ENCODE peak calls at places on chromosomes 5 and 9, in eight cellular contexts. Z, D, Y, L, X, U, E and V are unnamed samples. For H3K4me1 and H3K36me3, the result is how much of the 10 kb centered on the place peaks cover.

GRCh38 chr5:142206801-142207200 is 98.2 kb downstream of the NDFIP1 start:
- DNase-seq in E (peak), D (no peak), Z (no peak), Y (no peak), X (no peak), L (no peak), U (no peak), V (peak)

GRCh38 chr9:137833721-137834613 is 43.6 kb upstream of the CACNA1B start:
- DNase-seq in L (no peak), U (no peak), D (no peak), E (no peak), Y (no peak), X (no peak), Z (no peak), V (no peak)

GRCh38 chr9:34403554-34404380 is 27.1 kb upstream of the MYORG start:
- DNase-seq in E (peak), D (peak), Z (peak), X (peak), L (peak), U (peak), Y (peak), V (peak)

GRCh38 chr5:141475625-141476131 is at the start of gene PCDHGC3:
- DNase-seq in Z (peak), E (no peak), L (peak), D (peak), U (peak), Y (peak), X (peak), V (peak)

GRCh38 chr9:116883676-116884075 is 196.6 kb downstream of the TRIM32 start:
- DNase-seq in X (no peak), Y (no peak), D (no peak), Z (no peak), E (no peak), U (no peak), L (no peak), V (no peak)

GRCh38 chr5:29079771-29080170 is 2041.4 kb upstream of the CDH9 start:
- DNase-seq in U (no peak), Z (no peak), E (no peak), D (no peak), X (no peak), L (no peak), Y (no peak), V (peak)

GRCh38 chr5:93162201-93162654 is 418.8 kb downstream of the NR2F1-AS1 start:
- DNase-seq in Y (no peak), X (no peak), E (peak), Z (no peak), D (no peak), U (peak), L (no peak), V (no peak)

GRCh38 chr5:172717481-172718195 is 53.4 kb downstream of the DUSP1 start:
- DNase-seq in E (no peak), L (no peak), Y (no peak), X (no peak), Z (no peak), D (no peak), U (no peak), V (no peak)

GRCh38 chr5:82594097-82594496 is 315.9 kb upstream of the RPS23 start:
- DNase-seq in X (no peak), Z (no peak), D (no peak), U (peak), E (no peak), Y (no peak), L (no peak), V (no peak)

GRCh38 chr9:92654481-92655301 is 15.2 kb downstream of the IPPK start:
- DNase-seq in Z (no peak), Y (no peak), E (no peak), L (no peak), X (no peak), D (peak), U (no peak), V (no peak)

GRCh38 chr9:136119259-136120118 is 814 bp upstream of the TMEM250 start:
- DNase-seq in X (peak), Z (no peak), U (no peak), Y (no peak), D (no peak), E (no peak), L (peak), V (peak)

GRCh38 chr9:77017505-77017894 is 2.0 kb upstream of the FOXB2 start:
- DNase-seq in L (no peak), U (no peak), Y (no peak), Z (no peak), E (no peak), D (no peak), X (no peak), V (no peak)

GRCh38 chr5:33146916-33147315 is 293.8 kb upstream of the TARS1 start:
- DNase-seq in X (no peak), Y (no peak), D (peak), E (no peak), Z (no peak), U (peak), L (no peak), V (no peak)

GRCh38 chr9:136403538-136403914 is 3.6 kb upstream of the SNAPC4 start:
- DNase-seq in E (no peak), Z (no peak), L (no peak), X (no peak), Y (no peak), D (no peak), U (no peak), V (no peak)

GRCh38 chr9:81417885-81418284 is 271.5 kb downstream of the TLE1 start:
- DNase-seq in U (no peak), D (no peak), Z (no peak), E (no peak), Y (no peak), X (no peak), L (no peak), V (no peak)

GRCh38 chr5:425714-426113 is 17.3 kb upstream of the EXOC3 start:
- DNase-seq in L (no peak), D (no peak), U (no peak), Z (no peak), Y (no peak), E (no peak), X (no peak), V (no peak)

GRCh38 chr5:159056201-159056600 is 43.5 kb downstream of the EBF1 start:
- DNase-seq in Y (no peak), L (no peak), U (no peak), E (no peak), D (no peak), Z (no peak), X (no peak), V (no peak)

GRCh38 chr9:89482950-89483349 is 15.0 kb downstream of the SEMA4D start:
- DNase-seq in Z (no peak), U (no peak), D (no peak), L (no peak), X (no peak), Y (no peak), E (no peak), V (no peak)

GRCh38 chr9:114431003-114431402 is 43.2 kb upstream of the AKNA start:
- DNase-seq in U (no peak), Y (no peak), X (no peak), D (no peak), Z (no peak), E (no peak), L (no peak), V (no peak)

GRCh38 chr5:62640437-62640836 is 61.8 kb downstream of the LRRC70 start:
- DNase-seq in D (no peak), E (no peak), U (no peak), L (no peak), Z (no peak), X (no peak), Y (no peak), V (no peak)

GRCh38 chr5:83313431-83313830 is 158.1 kb upstream of the VCAN start:
- DNase-seq in Y (no peak), L (no peak), U (peak), D (no peak), Z (no peak), X (no peak), E (no peak), V (no peak)

GRCh38 chr9:114299286-114300152 is 23.4 kb upstream of the ORM1 start:
- DNase-seq in E (no peak), D (no peak), X (peak), Z (peak), U (no peak), L (no peak), Y (no peak), V (no peak)

GRCh38 chr5:105230516-105230915 is 1667.9 kb upstream of the NUDT12 start:
- DNase-seq in D (no peak), X (no peak), L (no peak), Z (no peak), Y (no peak), E (no peak), U (no peak), V (no peak)

GRCh38 chr9:24044576-24044975 is 218.5 kb upstream of the ELAVL2 start:
- DNase-seq in X (no peak), L (no peak), Y (no peak), D (no peak), E (no peak), U (no peak), Z (no peak), V (no peak)

GRCh38 chr5:68515514-68515913 is 300.0 kb downstream of the PIK3R1 start:
- DNase-seq in X (no peak), Z (no peak), L (no peak), E (no peak), Y (no peak), D (no peak), U (no peak), V (no peak)

GRCh38 chr9:80867731-80868130 is 821.6 kb downstream of the TLE1 start:
- DNase-seq in Y (no peak), E (no peak), Z (no peak), U (peak), D (peak), L (no peak), X (no peak), V (no peak)

GRCh38 chr5:68739752-68740151 is 354.1 kb upstream of the SLC30A5 start:
- DNase-seq in U (no peak), E (no peak), L (no peak), D (no peak), X (no peak), Y (no peak), Z (no peak), V (no peak)

GRCh38 chr5:120386981-120387380 is 77.1 kb upstream of the PRR16 start:
- DNase-seq in E (no peak), Z (no peak), Y (no peak), L (no peak), D (no peak), U (no peak), X (no peak), V (no peak)

GRCh38 chr9:129944501-129945116 is 98.4 kb downstream of the FNBP1 start:
- DNase-seq in E (no peak), U (no peak), Y (no peak), Z (no peak), X (no peak), L (no peak), D (no peak), V (no peak)

GRCh38 chr9:68739631-68740174 is 34.7 kb downstream of the PIP5K1B start:
- DNase-seq in E (no peak), U (no peak), Y (no peak), Z (no peak), X (no peak), D (no peak), L (no peak), V (no peak)

GRCh38 chr5:72018158-72018803 is 89.0 kb upstream of the MAP1B start:
- DNase-seq in U (no peak), Y (peak), L (no peak), D (peak), Z (no peak), X (peak), E (peak), V (peak)

GRCh38 chr9:120965344-120966004 is 38.9 kb upstream of the TRAF1 start:
- DNase-seq in X (peak), Z (no peak), L (no peak), U (no peak), D (no peak), E (no peak), Y (peak), V (no peak)

GRCh38 chr5:110549301-110549700 is 177.2 kb downstream of the TMEM232 start:
- DNase-seq in U (no peak), Z (no peak), E (no peak), L (no peak), X (no peak), D (no peak), Y (no peak), V (no peak)

GRCh38 chr5:16886366-16886736 is 49.7 kb downstream of the MYO10 start:
- DNase-seq in U (peak), E (no peak), L (no peak), X (peak), Y (no peak), Z (no peak), D (no peak), V (no peak)

GRCh38 chr5:16885635-16886365 is 50.3 kb downstream of the MYO10 start:
- DNase-seq in L (no peak), Z (no peak), Y (no peak), D (no peak), U (no peak), E (no peak), X (no peak), V (no peak)

GRCh38 chr5:16888694-16889124 is 47.4 kb downstream of the MYO10 start:
- DNase-seq in Y (no peak), X (no peak), Z (no peak), E (no peak), D (no peak), U (no peak), L (no peak), V (no peak)

GRCh38 chr5:16884595-16884994 is 51.5 kb downstream of the MYO10 start:
- DNase-seq in X (no peak), U (no peak), D (no peak), Z (no peak), Y (no peak), L (no peak), E (no peak), V (no peak)

DNA sequence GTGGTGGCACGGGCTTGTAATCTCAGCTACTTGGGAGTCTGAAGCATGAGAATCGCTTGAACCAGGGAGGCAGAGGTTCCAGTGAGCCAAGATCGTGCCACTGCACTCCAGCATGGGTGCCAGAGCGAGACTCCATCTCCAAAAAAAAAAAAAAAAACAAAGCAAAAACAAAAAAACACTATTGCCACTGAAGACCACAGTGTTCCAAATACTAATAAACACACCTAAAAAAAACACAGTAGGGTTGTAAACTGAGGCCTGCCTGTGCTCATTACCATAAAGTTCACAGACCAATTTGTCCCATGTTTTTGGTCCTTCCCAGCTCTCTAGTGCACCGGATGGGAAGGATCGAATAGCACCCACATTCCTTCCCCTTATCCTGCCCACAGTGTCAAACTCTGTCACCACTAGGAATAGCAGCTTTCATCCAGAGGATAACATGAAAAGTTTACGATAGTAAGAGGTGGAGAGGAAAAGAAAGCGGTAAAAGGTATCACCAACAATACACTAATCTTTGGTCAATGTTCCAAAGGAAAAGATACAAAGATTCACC is 49.2 kb downstream of the MYO10 start:
- DNase-seq in E (no peak), Z (no peak), Y (no peak), L (no peak), D (no peak), X (no peak), U (no peak), V (no peak)
- H3K4me1 ChIP-seq in E (half or more), Z (half or more), Y (under half), L (under half), D (under half), X (under half), U (under half), V (under half)

GRCh38 chr5:55360190-55360589 is 52.4 kb downstream of the MTREX start:
- DNase-seq in X (no peak), U (peak), D (no peak), E (no peak), Z (no peak), L (no peak), Y (no peak), V (no peak)
- H3K36me3 ChIP-seq in X (under half), U (under half), D (under half), E (under half), Z (half or more), L (under half), Y (under half), V (half or more)

DNA sequence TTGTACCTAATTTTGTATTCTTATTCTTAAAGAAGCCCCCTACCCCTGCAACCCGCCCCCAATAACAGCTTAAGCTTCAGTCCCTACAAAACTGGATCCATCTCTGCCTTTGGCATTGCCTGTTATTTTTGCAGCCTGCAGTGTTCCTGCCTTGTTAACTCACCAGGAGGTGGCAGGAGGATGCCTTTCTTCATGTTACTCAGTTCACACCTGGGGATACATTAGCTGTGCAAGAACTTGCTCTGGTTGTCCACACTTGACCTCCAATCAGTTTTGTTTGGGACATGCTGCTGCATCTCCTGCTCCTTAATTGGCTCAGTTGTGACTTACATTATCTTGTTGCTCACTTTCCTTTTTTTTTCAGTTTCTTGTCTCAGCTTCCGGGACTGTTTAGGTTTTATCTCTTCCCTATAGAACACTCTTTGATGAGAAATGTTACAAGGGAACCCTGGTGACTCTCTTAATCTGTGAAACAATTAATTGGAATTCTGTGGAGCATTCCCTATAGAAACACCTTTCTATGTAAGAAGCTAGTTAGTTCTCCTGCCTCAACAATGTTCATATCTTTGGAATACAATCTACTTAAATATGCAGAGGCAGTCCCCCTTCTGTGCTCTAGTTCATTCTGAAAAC is 467.7 kb upstream of the ACO1 start:
- DNase-seq in U (no peak), E (no peak), Y (no peak), X (no peak), D (no peak), L (no peak), Z (no peak), V (no peak)
- TF ChIP-seq CTCF in U (no peak), E (no peak), Y (no peak), X (no peak), D (peak), L (no peak), Z (no peak), V (peak)

GRCh38 chr5:135822286-135822685 is 12.2 kb upstream of the SLC25A48 start:
- DNase-seq in U (no peak), X (no peak), Z (no peak), L (no peak), D (no peak), E (no peak), Y (no peak), V (no peak)
- H3K4me1 ChIP-seq in U (under half), X (under half), Z (under half), L (under half), D (under half), E (under half), Y (under half), V (under half)